ENCODE peak calls at places on chromosomes 2 and 18, in ten cellular contexts. Q is naive B cell; H is small intestine; B is NCI-H446; V is aorta; F is breast epithelium; S is GM12878; P is EL; O is stimulated activated CD4-positive, alpha-beta T cell treated with anti-CD3 and anti-CD28 coated beads, Interleukin-2, amount 100 ng/mL, for 48 hours; U is SK-MEL-5. D is an unnamed sample.

GRCh38 chr2:190354003-190354690 is 10.8 kb downstream of the INPP1 start:
- DNase-seq in H (peak; percentile 60), U (peak; percentile 49), Q (no peak), P (no peak), V (no peak), O (no peak), F (no peak), S (no peak), B (no peak), D (no peak)

GRCh38 chr2:11337909-11338308 is 6.5 kb downstream of the ROCK2 start:
- DNase-seq in B (no peak), V (no peak), O (no peak), U (no peak), H (no peak), Q (no peak), P (no peak), S (no peak), F (no peak), D (no peak)

GRCh38 chr2:97745474-97746172 is 32.2 kb downstream of the ZAP70 start:
- DNase-seq in H (peak; percentile 34), F (no peak), S (peak; percentile 21), B (no peak), U (no peak), O (peak; percentile 39), P (no peak), V (no peak), Q (no peak), D (no peak)

GRCh38 chr2:233165895-233166661 is 85.4 kb upstream of the ATG16L1 start:
- DNase-seq in S (no peak), P (peak; percentile 22), O (no peak), U (no peak), F (no peak), Q (no peak), V (peak; percentile 81), H (peak; percentile 44), B (no peak), D (peak; percentile 31)

GRCh38 chr2:120785228-120785966 is 49.7 kb downstream of the GLI2 start:
- DNase-seq in F (no peak), V (no peak), P (no peak), O (no peak), B (no peak), S (no peak), U (no peak), H (no peak), Q (no peak), D (no peak)

GRCh38 chr2:68027959-68028358 is 34.8 kb downstream of the C1D start:
- DNase-seq in U (no peak), P (peak; percentile 85), V (no peak), B (no peak), H (no peak), F (no peak), O (no peak), Q (no peak), S (no peak), D (no peak)

GRCh38 chr18:14947482-14948162 is 199.7 kb downstream of the ANKRD30B start:
- DNase-seq in Q (no peak), S (no peak), O (no peak), H (no peak), P (no peak), V (no peak), F (no peak), U (no peak), B (peak; percentile 45), D (no peak)

GRCh38 chr2:172489682-172490081 is 62.3 kb downstream of the ITGA6 start:
- DNase-seq in S (no peak), Q (no peak), V (no peak), H (no peak), U (no peak), B (no peak), O (no peak), P (no peak), F (no peak), D (no peak)

GRCh38 chr2:157125685-157126084 is 131.8 kb upstream of the GALNT5 start:
- DNase-seq in Q (no peak), B (no peak), S (no peak), P (no peak), U (no peak), H (no peak), V (no peak), O (no peak), F (no peak), D (no peak)

GRCh38 chr2:158723921-158724802 is 71.0 kb upstream of the DAPL1 start:
- DNase-seq in B (no peak), F (peak; percentile 78), S (no peak), P (no peak), U (peak; percentile 48), O (no peak), H (peak; percentile 49), V (no peak), Q (no peak), D (peak; percentile 45)

GRCh38 chr18:33123852-33124251 is 316.7 kb downstream of the CCDC178 start:
- DNase-seq in S (no peak), F (no peak), P (no peak), H (no peak), V (no peak), Q (no peak), B (no peak), O (no peak), U (no peak), D (no peak)

GRCh38 chr2:29097569-29097968 is 17.6 kb upstream of the CLIP4 start:
- DNase-seq in B (no peak), U (peak; percentile 72), O (no peak), F (no peak), S (no peak), V (no peak), Q (no peak), P (no peak), H (no peak), D (no peak)

GRCh38 chr2:19488009-19488691 is 129.7 kb upstream of the OSR1 start:
- DNase-seq in F (no peak), S (no peak), Q (no peak), O (peak; percentile 2), H (no peak), V (no peak), P (peak; percentile 76), B (no peak), U (no peak), D (no peak)